ENCODE peak calls at places on chromosomes 1 and 21, in seven cellular contexts. J is left kidney; C is activated gamma-delta T cell treated with Interleukin-2 at 50 U/mL for 16 hours; H is amniotic stem cell; E is psoas muscle; A is naive thymus-derived CD4-positive, alpha-beta T cell; M is iPS DF 6.9. W is an unnamed sample.

GRCh38 chr1:10735603-10736305 is 60.7 kb downstream of the CASZ1 start:
- DNase-seq in M (no peak), A (no peak), J (no peak), C (no peak), H (no peak), E (no peak), W (peak)

GRCh38 chr1:184051138-184051484 is 419 bp upstream of the TSEN15 start:
- DNase-seq in H (no peak), J (no peak), M (no peak), C (no peak), A (no peak), E (no peak), W (no peak)

GRCh38 chr1:78475888-78476610 is 14.7 kb upstream of the PTGFR start:
- DNase-seq in M (no peak), A (no peak), E (no peak), H (no peak), C (no peak), J (no peak), W (no peak)

GRCh38 chr1:6148497-6149241 is 31.5 kb downstream of the CHD5 start:
- DNase-seq in M (no peak), E (no peak), A (peak), H (no peak), J (peak), C (peak), W (peak)

GRCh38 chr1:222310830-222311229 is 237.1 kb downstream of the HHIPL2 start:
- DNase-seq in H (no peak), E (peak), C (no peak), M (no peak), J (peak), A (peak), W (peak)

GRCh38 chr1:20698195-20698910 is 19.5 kb downstream of the KIF17 start:
- DNase-seq in E (no peak), C (no peak), J (no peak), H (peak), A (no peak), M (no peak), W (no peak)

GRCh38 chr21:42289926-42290325 is 25.3 kb downstream of the TFF3 start:
- DNase-seq in H (no peak), C (no peak), J (no peak), M (no peak), E (no peak), A (no peak), W (no peak)

GRCh38 chr1:237671935-237672334 is 218.8 kb downstream of the ZP4 start:
- DNase-seq in A (no peak), C (no peak), J (no peak), M (no peak), H (no peak), E (no peak), W (no peak)

GRCh38 chr1:177948336-177948972 is 21.4 kb downstream of the SEC16B start:
- DNase-seq in J (peak), E (peak), C (no peak), A (no peak), H (peak), M (peak), W (peak)

GRCh38 chr1:18682375-18682774 is 51.7 kb downstream of the PAX7 start:
- DNase-seq in C (no peak), E (no peak), J (no peak), A (no peak), H (no peak), M (no peak), W (peak)

GRCh38 chr1:56437959-56438358 is 141.4 kb downstream of the PLPP3 start:
- DNase-seq in M (no peak), A (no peak), E (no peak), H (no peak), J (no peak), C (no peak), W (peak)

GRCh38 chr1:232793944-232794343 is 11.3 kb upstream of the MAP10 start:
- DNase-seq in M (no peak), A (no peak), E (no peak), H (peak), C (no peak), J (peak), W (peak)

GRCh38 chr21:15729346-15729673 is 472 bp upstream of the USP25 start:
- DNase-seq in A (no peak), M (no peak), E (no peak), J (no peak), C (no peak), H (no peak), W (no peak)

GRCh38 chr1:167496962-167497619 is 21.2 kb downstream of the CD247 start:
- DNase-seq in A (no peak), C (no peak), M (no peak), H (no peak), E (no peak), J (no peak), W (no peak)

GRCh38 chr1:230141002-230141648 is 74.1 kb downstream of the GALNT2 start:
- DNase-seq in A (no peak), E (no peak), M (no peak), J (no peak), H (no peak), C (no peak), W (peak)

GRCh38 chr1:113141650-113142473 is 68.9 kb downstream of the LRIG2 start:
- DNase-seq in J (no peak), H (no peak), A (no peak), C (no peak), M (no peak), E (no peak), W (no peak)

GRCh38 chr1:29554208-29554778 is 318.0 kb downstream of the PTPRU start:
- DNase-seq in M (no peak), H (no peak), J (no peak), C (no peak), A (no peak), E (no peak), W (no peak)

GRCh38 chr1:214546886-214547641 is 4.3 kb downstream of the PTPN14 start:
- DNase-seq in E (no peak), A (no peak), J (peak), M (no peak), C (no peak), H (no peak), W (no peak)

GRCh38 chr21:44853601-44854390 is 19.7 kb downstream of the PTTG1IP start:
- DNase-seq in A (no peak), E (peak), M (no peak), H (no peak), J (no peak), C (no peak), W (no peak)

GRCh38 chr1:9877962-9878361 is 32.1 kb downstream of the CTNNBIP1 start:
- DNase-seq in A (no peak), E (peak), J (peak), C (no peak), M (no peak), H (no peak), W (no peak)

GRCh38 chr21:42624936-42625335 is 28.5 kb upstream of the PDE9A start:
- DNase-seq in M (no peak), A (no peak), C (no peak), E (no peak), J (no peak), H (no peak), W (no peak)

GRCh38 chr1:167430849-167431242 is 87.5 kb downstream of the CD247 start:
- DNase-seq in H (no peak), C (no peak), E (no peak), M (no peak), A (no peak), J (peak), W (no peak)

GRCh38 chr1:27872059-27872801 is at the start of gene THEMIS2:
- DNase-seq in E (peak), C (peak), A (peak), J (peak), M (no peak), H (no peak), W (peak)